ENCODE peak calls at places on chromosomes 5 and 9, in seven cellular contexts. V is fibroblast of lung, H is left ventricle myocardium inferior, X is endodermal cell, P is heart right ventricle, G is uterus, L is cardiac muscle cell. F is an unnamed sample.

GRCh38 chr9:120783611-120784047 is 9.6 kb downstream of the FBXW2 start:
- DNase-seq in P (no peak), X (no peak), G (no peak), H (no peak), V (peak; percentile 45), L (no peak), F (no peak)

GRCh38 chr5:20300110-20300509 is 312.1 kb upstream of the CDH18 start:
- DNase-seq in P (no peak), V (no peak), H (no peak), L (no peak), X (no peak), G (no peak), F (no peak)

GRCh38 chr5:179880066-179880650 is 21.5 kb upstream of the MRNIP start:
- DNase-seq in L (no peak), G (no peak), X (no peak), V (no peak), P (no peak), H (no peak), F (no peak)

GRCh38 chr9:84293001-84293798 is 47.4 kb downstream of the SLC28A3 start:
- DNase-seq in L (no peak), X (no peak), H (no peak), P (no peak), G (no peak), V (no peak), F (no peak)

GRCh38 chr9:89036862-89037261 is 45.6 kb downstream of the S1PR3 start:
- DNase-seq in G (no peak), H (no peak), X (no peak), V (no peak), P (no peak), L (no peak), F (peak; percentile 82)

GRCh38 chr5:169421677-169422076 is 120.7 kb upstream of the SLIT3 start:
- DNase-seq in H (no peak), P (no peak), V (peak; percentile 11), L (no peak), X (no peak), G (no peak), F (no peak)

GRCh38 chr9:73154760-73155159 is 3.1 kb downstream of the ANXA1 start:
- DNase-seq in X (no peak), H (no peak), P (no peak), G (no peak), V (no peak), L (no peak), F (no peak)

GRCh38 chr9:125749287-125749935 is 2.2 kb downstream of the PBX3 start:
- DNase-seq in P (no peak), X (no peak), L (no peak), V (no peak), G (no peak), H (no peak), F (no peak)

GRCh38 chr5:89232139-89232603 is 349.2 kb upstream of the MEF2C start:
- DNase-seq in L (no peak), H (no peak), V (peak; percentile 6), G (no peak), X (no peak), P (no peak), F (no peak)

GRCh38 chr9:72979405-72980100 is 26.7 kb upstream of the ALDH1A1 start:
- DNase-seq in X (no peak), L (no peak), G (no peak), P (no peak), H (no peak), V (no peak), F (no peak)

GRCh38 chr5:149798466-149798865 is 68.4 kb downstream of the PPARGC1B start:
- DNase-seq in H (no peak), L (no peak), X (no peak), P (no peak), V (no peak), G (no peak), F (no peak)

GRCh38 chr9:135522137-135522877 is 1.1 kb downstream of the LCN1 start:
- DNase-seq in L (no peak), V (no peak), G (no peak), H (no peak), P (no peak), X (peak; percentile 44), F (no peak)

GRCh38 chr5:127311349-127311748 is 20.8 kb downstream of the MEGF10 start:
- DNase-seq in V (no peak), L (no peak), H (no peak), X (no peak), G (no peak), P (no peak), F (no peak)

GRCh38 chr9:34559616-34560546 is 29.6 kb downstream of the CNTFR start:
- DNase-seq in L (no peak), P (peak; percentile 61), G (no peak), V (peak; percentile 59), X (no peak), H (peak; percentile 48), F (no peak)

GRCh38 chr5:1747803-1748085 is 51.9 kb downstream of the MRPL36 start:
- DNase-seq in P (no peak), X (no peak), H (no peak), L (no peak), V (no peak), G (no peak), F (peak; percentile 72)

GRCh38 chr5:125266106-125266505 is 519.7 kb upstream of the ZNF608 start:
- DNase-seq in P (no peak), H (no peak), G (no peak), V (no peak), X (no peak), L (no peak), F (no peak)

GRCh38 chr9:126411225-126411947 is 84.8 kb downstream of the MVB12B start:
- DNase-seq in P (no peak), V (no peak), G (no peak), L (no peak), H (no peak), X (no peak), F (no peak)

GRCh38 chr5:129410488-129410887 is 49.6 kb upstream of the ADAMTS19 start:
- DNase-seq in P (no peak), X (peak; percentile 84), H (no peak), L (peak; percentile 34), G (no peak), V (no peak), F (no peak)

GRCh38 chr5:169164481-169164925 is 136.4 kb downstream of the SLIT3 start:
- DNase-seq in X (peak; percentile 85), L (no peak), V (no peak), P (peak; percentile 51), G (no peak), H (no peak), F (peak; percentile 42)

DNA sequence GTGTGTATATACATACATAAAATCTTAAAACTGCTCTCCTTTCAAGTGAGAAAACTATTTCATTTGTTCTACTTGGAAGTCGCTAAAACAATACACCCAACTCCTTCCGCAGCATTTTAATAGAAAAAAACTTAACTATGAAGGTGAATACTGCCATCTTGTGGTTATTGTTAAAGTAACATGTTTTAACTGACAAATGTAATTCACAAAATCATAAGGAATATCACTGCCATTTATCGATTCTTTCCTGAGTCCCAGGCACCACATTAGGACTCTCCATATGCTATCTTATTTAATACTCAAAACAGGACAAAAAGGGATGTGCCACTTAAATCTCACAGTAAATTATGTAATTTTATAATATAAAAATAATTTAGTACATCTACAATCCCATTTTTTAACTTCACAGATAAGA is 130.5 kb upstream of the ITGA1 start:
- DNase-seq in L (peak; percentile 67), X (no peak), G (no peak), P (no peak), V (peak; percentile 73), H (no peak), F (no peak)
- TF ChIP-seq CTCF in L (peak; percentile 36), X (peak; percentile 77), G (peak; percentile 56), P (peak; percentile 77), V (peak; percentile 15), H (peak; percentile 73), F (no peak)

GRCh38 chr9:31034311-31034710 is 1350.1 kb upstream of the ACO1 start:
- DNase-seq in X (no peak), L (no peak), H (no peak), P (no peak), G (no peak), V (no peak), F (no peak)
- H3K4me3 ChIP-seq in X (no peak overlapping the region), L (no peak overlapping the region), H (no peak overlapping the region), P (no peak overlapping the region), G (no peak overlapping the region), V (no peak overlapping the region), F (no peak overlapping the region)

DNA sequence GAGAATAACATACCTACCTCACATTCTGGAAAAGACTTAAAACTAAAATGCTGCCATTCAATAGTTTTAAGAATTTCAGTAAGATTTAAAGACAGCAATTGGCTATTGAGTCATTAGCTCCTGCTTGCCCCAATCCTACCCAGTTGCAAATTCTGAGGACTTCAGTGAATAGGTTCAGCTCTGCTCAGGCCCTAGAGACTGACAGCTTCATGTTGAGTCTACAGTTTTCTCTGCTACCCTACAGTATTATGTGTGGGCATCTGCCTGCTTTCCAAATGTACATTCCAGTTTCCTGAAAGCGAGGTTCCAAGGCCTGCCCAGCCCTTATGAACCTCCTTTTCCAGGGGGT is 61.5 kb downstream of the ARSB start:
- DNase-seq in P (no peak), V (no peak), X (no peak), H (no peak), L (no peak), G (no peak), F (no peak)
- TF ChIP-seq CTCF in P (no peak), V (no peak), X (no peak), H (no peak), L (no peak), G (no peak), F (no peak)

GRCh38 chr5:161547573-161548471 is 1.3 kb upstream of the GABRB2 start:
- DNase-seq in P (no peak), L (peak; percentile 37), H (no peak), V (no peak), G (no peak), X (peak; percentile 78), F (no peak)
- H3K4me3 ChIP-seq in P (no peak overlapping the region), L (peak overlapping the region; percentile 51), H (peak overlapping the region; percentile 62), V (peak overlapping the region; percentile 12), G (peak overlapping the region; percentile 5), X (peak overlapping the region; percentile 84), F (peak overlapping the region; percentile 4)

DNA sequence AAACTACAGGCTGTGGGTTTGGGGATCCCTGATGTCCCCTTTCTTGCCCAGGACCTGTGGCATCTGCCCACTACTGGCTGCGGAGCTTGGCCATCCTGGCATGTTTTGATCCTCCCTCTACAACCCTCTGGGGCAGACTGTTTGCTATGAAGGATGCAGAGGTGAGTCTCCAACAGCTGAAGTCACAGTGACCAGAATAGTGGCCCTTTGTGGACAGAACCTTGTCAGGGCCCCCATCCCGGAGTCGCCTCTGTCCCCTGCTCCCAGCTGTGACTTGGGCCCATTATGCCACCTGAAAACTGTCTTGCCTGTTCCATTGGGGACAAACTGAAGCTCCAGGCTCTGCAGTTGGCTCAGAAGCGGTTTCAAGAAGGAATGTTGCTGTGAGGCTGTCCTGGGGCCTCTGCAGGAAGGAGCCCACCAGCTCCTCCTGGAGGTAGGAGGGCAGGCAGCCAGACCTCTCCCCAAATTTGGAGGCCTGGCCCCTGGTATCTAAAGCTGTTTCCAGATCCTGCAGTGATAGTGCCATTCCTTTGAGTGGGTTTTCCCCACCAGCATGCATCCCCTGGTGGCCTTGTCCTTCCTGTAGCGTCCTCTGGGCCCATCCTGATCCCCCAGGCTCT is 93.3 kb downstream of the BARX1 start:
- DNase-seq in X (peak; percentile 75), V (no peak), G (no peak), P (no peak), L (no peak), H (no peak), F (no peak)
- TF ChIP-seq CTCF in X (peak; percentile 65), V (no peak), G (no peak), P (no peak), L (no peak), H (no peak), F (no peak)